ENCODE peak calls at places on chromosomes 6 and 20, in nine cellular contexts. One of them, this sample, is unnamed.
A peak's percentile ranks its signal among the peaks of the same experiment; 100 is the strongest.

GRCh38 chr6:144481527-144481926 is 196.4 kb downstream of the UTRN start:
- DNase-seq in GM23338: no peak
- DNase-seq in HCT116: no peak
- DNase-seq in MM.1S: no peak
- DNase-seq in OCI-LY7: no peak
- DNase-seq in SK-N-SH: no peak
- DNase-seq in hepatocyte: no peak
- DNase-seq in neural progenitor cell: no peak
- DNase-seq in GM23248: no peak
- DNase-seq in this sample: no peak

GRCh38 chr6:23611776-23612381 is 514.1 kb upstream of the NRSN1 start:
- DNase-seq in SK-N-SH: peak; percentile 86
- DNase-seq in HCT116: no peak
- DNase-seq in GM23248: no peak
- DNase-seq in OCI-LY7: no peak
- DNase-seq in GM23338: no peak
- DNase-seq in MM.1S: no peak
- DNase-seq in hepatocyte: no peak
- DNase-seq in neural progenitor cell: no peak
- DNase-seq in this sample: no peak

GRCh38 chr20:59001068-59001448 is 6.0 kb downstream of the CTSZ start:
- DNase-seq in SK-N-SH: no peak
- DNase-seq in GM23338: no peak
- DNase-seq in OCI-LY7: no peak
- DNase-seq in MM.1S: no peak
- DNase-seq in HCT116: no peak
- DNase-seq in neural progenitor cell: no peak
- DNase-seq in hepatocyte: no peak
- DNase-seq in GM23248: no peak
- DNase-seq in this sample: no peak

GRCh38 chr6:92989656-92990055 is 429.7 kb downstream of the EPHA7 start:
- DNase-seq in GM23338: no peak
- DNase-seq in SK-N-SH: no peak
- DNase-seq in GM23248: no peak
- DNase-seq in MM.1S: no peak
- DNase-seq in HCT116: no peak
- DNase-seq in OCI-LY7: no peak
- DNase-seq in hepatocyte: no peak
- DNase-seq in neural progenitor cell: no peak
- DNase-seq in this sample: no peak

GRCh38 chr6:80454197-80454596 is 347.7 kb downstream of the BCKDHB start:
- DNase-seq in OCI-LY7: no peak
- DNase-seq in GM23248: peak; percentile 98
- DNase-seq in HCT116: peak; percentile 37
- DNase-seq in GM23338: no peak
- DNase-seq in SK-N-SH: no peak
- DNase-seq in MM.1S: peak; percentile 11
- DNase-seq in hepatocyte: no peak
- DNase-seq in neural progenitor cell: no peak
- DNase-seq in this sample: peak; percentile 88

GRCh38 chr6:13535306-13535705 is 39.1 kb upstream of the SIRT5 start:
- DNase-seq in GM23248: peak; percentile 12
- DNase-seq in OCI-LY7: peak; percentile 52
- DNase-seq in GM23338: peak; percentile 38
- DNase-seq in SK-N-SH: no peak
- DNase-seq in HCT116: no peak
- DNase-seq in MM.1S: no peak
- DNase-seq in hepatocyte: no peak
- DNase-seq in neural progenitor cell: no peak
- DNase-seq in this sample: peak; percentile 5

GRCh38 chr20:9218412-9219001 is 149.6 kb downstream of the PLCB4 start:
- DNase-seq in OCI-LY7: no peak
- DNase-seq in MM.1S: no peak
- DNase-seq in SK-N-SH: no peak
- DNase-seq in GM23248: peak; percentile 66
- DNase-seq in neural progenitor cell: no peak
- DNase-seq in HCT116: no peak
- DNase-seq in GM23338: no peak
- DNase-seq in hepatocyte: no peak
- DNase-seq in this sample: no peak

GRCh38 chr6:128826606-128827005 is 56.3 kb upstream of the LAMA2 start:
- DNase-seq in hepatocyte: no peak
- DNase-seq in GM23338: no peak
- DNase-seq in HCT116: no peak
- DNase-seq in MM.1S: no peak
- DNase-seq in OCI-LY7: no peak
- DNase-seq in neural progenitor cell: no peak
- DNase-seq in SK-N-SH: no peak
- DNase-seq in GM23248: no peak
- DNase-seq in this sample: no peak

GRCh38 chr20:34559311-34560140 is 1.0 kb downstream of the MAP1LC3A start:
- DNase-seq in OCI-LY7: no peak
- DNase-seq in SK-N-SH: peak; percentile 61
- DNase-seq in GM23248: peak; percentile 26
- DNase-seq in GM23338: peak; percentile 30
- DNase-seq in neural progenitor cell: peak; percentile 20
- DNase-seq in MM.1S: no peak
- DNase-seq in hepatocyte: no peak
- DNase-seq in HCT116: no peak
- DNase-seq in this sample: no peak

GRCh38 chr6:8707956-8708772 is 272.8 kb upstream of the SLC35B3 start:
- DNase-seq in neural progenitor cell: peak; percentile 44
- DNase-seq in hepatocyte: peak; percentile 65
- DNase-seq in SK-N-SH: no peak
- DNase-seq in GM23338: peak; percentile 39
- DNase-seq in GM23248: peak; percentile 29
- DNase-seq in MM.1S: peak; percentile 42
- DNase-seq in HCT116: peak; percentile 48
- DNase-seq in OCI-LY7: peak; percentile 0
- DNase-seq in this sample: peak; percentile 62

GRCh38 chr6:16198061-16198705 is 40.2 kb upstream of the GMPR start:
- DNase-seq in MM.1S: no peak
- DNase-seq in SK-N-SH: no peak
- DNase-seq in hepatocyte: no peak
- DNase-seq in GM23248: no peak
- DNase-seq in neural progenitor cell: no peak
- DNase-seq in HCT116: no peak
- DNase-seq in OCI-LY7: no peak
- DNase-seq in GM23338: no peak
- DNase-seq in this sample: no peak

GRCh38 chr6:4224082-4224978 is 89.0 kb upstream of the ECI2 start:
- DNase-seq in SK-N-SH: no peak
- DNase-seq in neural progenitor cell: no peak
- DNase-seq in HCT116: no peak
- DNase-seq in MM.1S: no peak
- DNase-seq in hepatocyte: peak; percentile 74
- DNase-seq in OCI-LY7: no peak
- DNase-seq in GM23338: no peak
- DNase-seq in GM23248: peak; percentile 32
- DNase-seq in this sample: no peak

GRCh38 chr6:78611886-78612480 is 255.4 kb upstream of the IRAK1BP1 start:
- DNase-seq in GM23248: peak; percentile 57
- DNase-seq in GM23338: peak; percentile 77
- DNase-seq in MM.1S: peak; percentile 42
- DNase-seq in hepatocyte: no peak
- DNase-seq in neural progenitor cell: peak; percentile 5
- DNase-seq in OCI-LY7: peak; percentile 33
- DNase-seq in SK-N-SH: peak; percentile 28
- DNase-seq in HCT116: no peak
- DNase-seq in this sample: peak; percentile 60

GRCh38 chr6:78607188-78607587 is 260.2 kb upstream of the IRAK1BP1 start:
- DNase-seq in GM23248: peak; percentile 61
- DNase-seq in MM.1S: no peak
- DNase-seq in neural progenitor cell: no peak
- DNase-seq in SK-N-SH: no peak
- DNase-seq in GM23338: no peak
- DNase-seq in HCT116: no peak
- DNase-seq in hepatocyte: no peak
- DNase-seq in OCI-LY7: no peak
- DNase-seq in this sample: no peak

GRCh38 chr6:78615430-78615904 is 251.9 kb upstream of the IRAK1BP1 start:
- DNase-seq in MM.1S: peak; percentile 28
- DNase-seq in hepatocyte: peak; percentile 15
- DNase-seq in GM23338: no peak
- DNase-seq in HCT116: no peak
- DNase-seq in OCI-LY7: no peak
- DNase-seq in neural progenitor cell: no peak
- DNase-seq in SK-N-SH: no peak
- DNase-seq in GM23248: peak; percentile 70
- DNase-seq in this sample: peak; percentile 39

GRCh38 chr6:78614961-78615360 is 252.4 kb upstream of the IRAK1BP1 start:
- DNase-seq in SK-N-SH: no peak
- DNase-seq in GM23338: no peak
- DNase-seq in HCT116: no peak
- DNase-seq in MM.1S: no peak
- DNase-seq in neural progenitor cell: no peak
- DNase-seq in hepatocyte: no peak
- DNase-seq in OCI-LY7: no peak
- DNase-seq in GM23248: no peak
- DNase-seq in this sample: no peak

DNA sequence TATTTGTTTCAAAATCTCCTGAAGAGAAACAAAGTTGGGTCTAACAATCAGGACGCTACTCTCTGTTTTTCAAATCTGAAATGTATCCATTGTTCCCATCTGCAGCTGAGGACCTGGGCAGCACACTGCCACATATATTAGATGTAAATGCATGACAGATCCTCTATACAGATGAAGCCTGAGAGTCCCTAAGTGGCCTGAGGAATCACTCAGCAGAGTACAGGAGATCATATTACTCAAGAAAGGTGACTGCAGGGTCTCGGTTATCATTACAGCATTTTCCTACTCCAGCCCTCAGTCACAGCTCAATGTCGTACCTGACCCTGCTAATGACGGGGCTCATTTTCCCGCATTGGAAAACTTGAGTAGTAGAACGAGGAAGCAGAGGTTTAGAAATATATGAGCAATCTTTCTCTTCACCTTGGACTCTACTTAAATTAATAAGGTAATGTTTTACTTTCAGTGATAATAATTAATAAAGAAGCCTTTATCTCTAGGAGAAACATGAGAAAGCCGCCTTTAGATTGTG is 256.2 kb upstream of the IRAK1BP1 start:
- DNase-seq in HCT116: no peak
- DNase-seq in hepatocyte: no peak
- DNase-seq in MM.1S: no peak
- DNase-seq in GM23248: no peak
- DNase-seq in SK-N-SH: no peak
- DNase-seq in OCI-LY7: no peak
- DNase-seq in neural progenitor cell: no peak
- DNase-seq in GM23338: peak; percentile 11
- DNase-seq in this sample: no peak
- TF ChIP-seq EZH2phosphoT487 in HCT116: no peak
- TF ChIP-seq EZH2phosphoT487 in hepatocyte: no peak
- TF ChIP-seq EZH2phosphoT487 in MM.1S: no peak
- TF ChIP-seq EZH2phosphoT487 in GM23248: no peak
- TF ChIP-seq EZH2phosphoT487 in SK-N-SH: no peak
- TF ChIP-seq EZH2phosphoT487 in OCI-LY7: no peak
- TF ChIP-seq EZH2phosphoT487 in neural progenitor cell: no peak
- TF ChIP-seq EZH2phosphoT487 in GM23338: no peak
- TF ChIP-seq EZH2phosphoT487 in this sample: no peak

GRCh38 chr6:152246554-152247337 is 390.4 kb downstream of the SYNE1 start:
- DNase-seq in hepatocyte: no peak
- DNase-seq in OCI-LY7: no peak
- DNase-seq in MM.1S: no peak
- DNase-seq in HCT116: no peak
- DNase-seq in GM23248: peak; percentile 35
- DNase-seq in GM23338: no peak
- DNase-seq in SK-N-SH: no peak
- DNase-seq in neural progenitor cell: no peak
- DNase-seq in this sample: no peak

GRCh38 chr6:152244998-152245630 is 392.0 kb downstream of the SYNE1 start:
- DNase-seq in HCT116: no peak
- DNase-seq in MM.1S: no peak
- DNase-seq in hepatocyte: no peak
- DNase-seq in SK-N-SH: no peak
- DNase-seq in GM23338: no peak
- DNase-seq in GM23248: no peak
- DNase-seq in neural progenitor cell: no peak
- DNase-seq in OCI-LY7: no peak
- DNase-seq in this sample: no peak

GRCh38 chr6:152248987-152249386 is 388.2 kb downstream of the SYNE1 start:
- DNase-seq in GM23248: no peak
- DNase-seq in hepatocyte: no peak
- DNase-seq in GM23338: peak; percentile 14
- DNase-seq in MM.1S: no peak
- DNase-seq in neural progenitor cell: no peak
- DNase-seq in SK-N-SH: no peak
- DNase-seq in HCT116: no peak
- DNase-seq in OCI-LY7: no peak
- DNase-seq in this sample: no peak

GRCh38 chr6:152250127-152250526 is 387.0 kb downstream of the SYNE1 start:
- DNase-seq in MM.1S: no peak
- DNase-seq in GM23248: no peak
- DNase-seq in OCI-LY7: no peak
- DNase-seq in SK-N-SH: no peak
- DNase-seq in HCT116: no peak
- DNase-seq in GM23338: no peak
- DNase-seq in hepatocyte: no peak
- DNase-seq in neural progenitor cell: no peak
- DNase-seq in this sample: no peak
- H3K27ac ChIP-seq in MM.1S: no peak overlapping the region
- H3K27ac ChIP-seq in GM23248: no peak overlapping the region
- H3K27ac ChIP-seq in OCI-LY7: no peak overlapping the region
- H3K27ac ChIP-seq in SK-N-SH: no peak overlapping the region
- H3K27ac ChIP-seq in HCT116: no peak overlapping the region
- H3K27ac ChIP-seq in GM23338: no peak overlapping the region
- H3K27ac ChIP-seq in hepatocyte: no peak overlapping the region
- H3K27ac ChIP-seq in neural progenitor cell: no peak overlapping the region
- H3K27ac ChIP-seq in this sample: no peak overlapping the region

DNA sequence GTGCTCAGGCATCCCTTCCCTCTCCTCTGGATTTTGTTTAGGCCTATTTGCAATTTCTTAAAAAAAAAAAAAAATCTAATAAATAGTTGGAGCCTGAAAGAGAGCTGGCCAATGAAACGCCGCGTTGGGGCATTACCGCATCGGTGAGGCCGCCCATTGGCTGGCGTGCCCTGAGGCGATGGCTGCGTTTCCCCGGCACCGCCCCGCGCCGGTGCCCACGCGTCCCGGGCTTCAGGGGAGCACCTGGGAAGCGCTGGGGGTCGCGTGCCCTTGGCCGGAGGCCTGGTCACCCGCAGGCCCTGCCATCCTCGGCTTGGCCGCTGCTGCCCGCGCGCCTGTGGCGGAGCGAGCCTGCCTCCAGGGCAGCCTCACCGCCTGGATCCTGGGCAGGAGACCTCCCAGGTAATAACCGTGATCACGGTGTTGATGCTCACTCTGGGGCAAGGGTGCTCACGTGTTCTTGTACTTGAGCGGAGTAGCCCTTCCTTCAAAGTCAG is 155.4 kb downstream of the NRN1 start:
- DNase-seq in neural progenitor cell: peak; percentile 87
- DNase-seq in GM23338: peak; percentile 91
- DNase-seq in GM23248: peak; percentile 62
- DNase-seq in MM.1S: peak; percentile 36
- DNase-seq in SK-N-SH: no peak
- DNase-seq in HCT116: no peak
- DNase-seq in OCI-LY7: no peak
- DNase-seq in hepatocyte: peak; percentile 83
- DNase-seq in this sample: no peak
- TF ChIP-seq EZH2phosphoT487 in neural progenitor cell: no peak
- TF ChIP-seq EZH2phosphoT487 in GM23338: no peak
- TF ChIP-seq EZH2phosphoT487 in GM23248: no peak
- TF ChIP-seq EZH2phosphoT487 in MM.1S: no peak
- TF ChIP-seq EZH2phosphoT487 in SK-N-SH: no peak
- TF ChIP-seq EZH2phosphoT487 in HCT116: no peak
- TF ChIP-seq EZH2phosphoT487 in OCI-LY7: no peak
- TF ChIP-seq EZH2phosphoT487 in hepatocyte: no peak
- TF ChIP-seq EZH2phosphoT487 in this sample: no peak

GRCh38 chr6:99761701-99762100 is 155.1 kb downstream of the PRDM13 start:
- DNase-seq in OCI-LY7: no peak
- DNase-seq in GM23248: no peak
- DNase-seq in MM.1S: no peak
- DNase-seq in hepatocyte: no peak
- DNase-seq in neural progenitor cell: no peak
- DNase-seq in GM23338: no peak
- DNase-seq in HCT116: no peak
- DNase-seq in SK-N-SH: no peak
- DNase-seq in this sample: peak; percentile 5
- H3K27ac ChIP-seq in OCI-LY7: no peak overlapping the region
- H3K27ac ChIP-seq in GM23248: no peak overlapping the region
- H3K27ac ChIP-seq in MM.1S: no peak overlapping the region
- H3K27ac ChIP-seq in hepatocyte: no peak overlapping the region
- H3K27ac ChIP-seq in neural progenitor cell: no peak overlapping the region
- H3K27ac ChIP-seq in GM23338: no peak overlapping the region
- H3K27ac ChIP-seq in HCT116: no peak overlapping the region
- H3K27ac ChIP-seq in SK-N-SH: no peak overlapping the region
- H3K27ac ChIP-seq in this sample: no peak overlapping the region

This sample was measured in PC-3.